ENCODE peak calls at places on chromosome 6, in seven cellular contexts. T is lower leg skin, G is stomach, A is testis, Z is A549, U is breast epithelium, V is thyroid gland. Y is an unnamed sample.

GRCh38 chr6:101980924-101981323 is 587.4 kb downstream of the GRIK2 start:
- DNase-seq in T (no peak), G (no peak), A (no peak), Z (no peak), U (no peak), V (no peak), Y (no peak)

GRCh38 chr6:41182069-41183034 is 18.6 kb downstream of the TREML2 start:
- DNase-seq in T (no peak), G (peak), A (peak), Z (peak), U (no peak), V (peak), Y (peak)

GRCh38 chr6:80382796-80383195 is 276.3 kb downstream of the BCKDHB start:
- DNase-seq in T (no peak), G (no peak), A (no peak), Z (no peak), U (no peak), V (no peak), Y (no peak)

GRCh38 chr6:138493413-138493812 is 5.9 kb downstream of the NHSL1 start:
- DNase-seq in T (no peak), G (no peak), A (no peak), Z (no peak), U (peak), V (peak), Y (no peak)

GRCh38 chr6:137427670-137428290 is 66.4 kb downstream of the OLIG3 start:
- DNase-seq in T (no peak), G (no peak), A (no peak), Z (no peak), U (no peak), V (no peak), Y (no peak)

GRCh38 chr6:36848658-36849441 is 9.6 kb upstream of the CPNE5 start:
- DNase-seq in T (no peak), G (peak), A (peak), Z (no peak), U (peak), V (peak), Y (no peak)

GRCh38 chr6:87656857-87657256 is 45.2 kb downstream of the AKIRIN2 start:
- DNase-seq in T (no peak), G (no peak), A (no peak), Z (no peak), U (no peak), V (no peak), Y (no peak)

GRCh38 chr6:17200395-17200794 is 80.8 kb upstream of the RBM24 start:
- DNase-seq in T (no peak), G (no peak), A (peak), Z (no peak), U (no peak), V (peak), Y (no peak)

GRCh38 chr6:90131614-90132423 is 164.8 kb downstream of the BACH2 start:
- DNase-seq in T (peak), G (no peak), A (no peak), Z (no peak), U (no peak), V (no peak), Y (no peak)

GRCh38 chr6:129749749-129750120 is 39.8 kb upstream of the ARHGAP18 start:
- DNase-seq in T (no peak), G (no peak), A (no peak), Z (no peak), U (no peak), V (no peak), Y (no peak)

GRCh38 chr6:37668251-37668650 is 29.4 kb downstream of the MDGA1 start:
- DNase-seq in T (no peak), G (no peak), A (no peak), Z (peak), U (no peak), V (no peak), Y (no peak)

GRCh38 chr6:21732731-21733130 is 139.2 kb downstream of the SOX4 start:
- DNase-seq in T (no peak), G (no peak), A (no peak), Z (no peak), U (no peak), V (no peak), Y (no peak)

GRCh38 chr6:157313531-157314467 is 9.5 kb downstream of the TMEM242 start:
- DNase-seq in T (no peak), G (no peak), A (peak), Z (no peak), U (no peak), V (no peak), Y (no peak)

GRCh38 chr6:124682751-124683150 is 279.5 kb upstream of the RNF217 start:
- DNase-seq in T (no peak), G (no peak), A (no peak), Z (no peak), U (no peak), V (no peak), Y (no peak)

GRCh38 chr6:72022830-72023229 is 136.5 kb downstream of the RIMS1 start:
- DNase-seq in T (no peak), G (no peak), A (no peak), Z (no peak), U (no peak), V (no peak), Y (no peak)

GRCh38 chr6:5203571-5203970 is 57.2 kb downstream of the LYRM4 start:
- DNase-seq in T (no peak), G (no peak), A (no peak), Z (no peak), U (no peak), V (no peak), Y (no peak)

GRCh38 chr6:142810952-142811514 is 133.9 kb downstream of the HIVEP2 start:
- DNase-seq in T (no peak), G (no peak), A (no peak), Z (no peak), U (no peak), V (no peak), Y (no peak)

GRCh38 chr6:138468320-138469015 is 30.8 kb downstream of the NHSL1 start:
- DNase-seq in T (no peak), G (no peak), A (no peak), Z (peak), U (no peak), V (no peak), Y (no peak)

GRCh38 chr6:44431118-44431725 is 43.7 kb downstream of the CDC5L start:
- DNase-seq in T (no peak), G (peak), A (peak), Z (peak), U (no peak), V (peak), Y (peak)

GRCh38 chr6:106883808-106884262 is 90.7 kb downstream of the CD24 start:
- DNase-seq in T (no peak), G (no peak), A (no peak), Z (peak), U (no peak), V (no peak), Y (no peak)

GRCh38 chr6:43516367-43516696 is 394 bp downstream of the YIPF3 start:
- DNase-seq in T (no peak), G (no peak), A (no peak), Z (no peak), U (no peak), V (no peak), Y (no peak)

GRCh38 chr6:81725127-81725526 is 27.4 kb downstream of the TENT5A start:
- DNase-seq in T (no peak), G (no peak), A (no peak), Z (no peak), U (no peak), V (no peak), Y (no peak)

GRCh38 chr6:7424967-7425807 is 35.6 kb downstream of the RIOK1 start:
- DNase-seq in T (no peak), G (no peak), A (peak), Z (peak), U (peak), V (peak), Y (no peak)

GRCh38 chr6:106084106-106084963 is 1.8 kb upstream of the PRDM1 start:
- DNase-seq in T (no peak), G (no peak), A (no peak), Z (peak), U (no peak), V (peak), Y (no peak)

GRCh38 chr6:35611235-35611634 is 77.5 kb downstream of the FKBP5 start:
- DNase-seq in T (no peak), G (no peak), A (no peak), Z (no peak), U (no peak), V (no peak), Y (no peak)

GRCh38 chr6:143279385-143279784 is 171.1 kb downstream of the ADAT2 start:
- DNase-seq in T (no peak), G (no peak), A (peak), Z (peak), U (no peak), V (no peak), Y (peak)

GRCh38 chr6:13395272-13396237 is 67.2 kb upstream of the TBC1D7 start:
- DNase-seq in T (no peak), G (peak), A (peak), Z (peak), U (no peak), V (peak), Y (peak)

GRCh38 chr6:105424177-105424783 is 21.4 kb upstream of the PREP start:
- DNase-seq in T (no peak), G (peak), A (peak), Z (peak), U (peak), V (peak), Y (peak)

GRCh38 chr6:19869464-19869863 is 32.3 kb downstream of the ID4 start:
- DNase-seq in T (no peak), G (no peak), A (no peak), Z (peak), U (no peak), V (no peak), Y (no peak)

GRCh38 chr6:12238191-12238590 is 52.0 kb upstream of the EDN1 start:
- DNase-seq in T (no peak), G (no peak), A (no peak), Z (no peak), U (no peak), V (no peak), Y (no peak)

GRCh38 chr6:27814665-27815424 is 97.4 kb downstream of the OR2B2 start:
- DNase-seq in T (peak), G (peak), A (peak), Z (peak), U (peak), V (peak), Y (peak)

GRCh38 chr6:139161817-139162284 is 27.0 kb downstream of the HECA start:
- DNase-seq in T (no peak), G (no peak), A (no peak), Z (no peak), U (no peak), V (no peak), Y (no peak)

GRCh38 chr6:165587206-165587605 is 75.8 kb downstream of the PDE10A start:
- DNase-seq in T (no peak), G (no peak), A (no peak), Z (no peak), U (no peak), V (no peak), Y (no peak)

GRCh38 chr6:28758046-28758817 is 165.6 kb downstream of the TRIM27 start:
- DNase-seq in T (no peak), G (no peak), A (no peak), Z (peak), U (no peak), V (no peak), Y (no peak)

GRCh38 chr6:125310994-125311649 is 9.4 kb upstream of the HDDC2 start:
- DNase-seq in T (no peak), G (no peak), A (peak), Z (peak), U (no peak), V (peak), Y (peak)

GRCh38 chr6:104462811-104463599 is 396.7 kb downstream of the HACE1 start:
- DNase-seq in T (no peak), G (no peak), A (no peak), Z (peak), U (no peak), V (no peak), Y (no peak)

GRCh38 chr6:28794175-28795002 is 129.4 kb downstream of the TRIM27 start:
- DNase-seq in T (no peak), G (no peak), A (no peak), Z (peak), U (no peak), V (no peak), Y (no peak)

GRCh38 chr6:104682722-104683643 is 176.7 kb downstream of the HACE1 start:
- DNase-seq in T (no peak), G (peak), A (peak), Z (peak), U (no peak), V (peak), Y (peak)

GRCh38 chr6:2770171-2770570 is 5.0 kb downstream of the WRNIP1 start:
- DNase-seq in T (no peak), G (no peak), A (no peak), Z (no peak), U (no peak), V (no peak), Y (no peak)
- H3K4me3 ChIP-seq in T (no peak), G (no peak), A (no peak), Z (no peak), U (no peak), V (no peak), Y (no peak)

GRCh38 chr6:30612213-30612612 is 4.8 kb downstream of the PPP1R10 start:
- DNase-seq in T (no peak), G (no peak), A (no peak), Z (peak), U (no peak), V (no peak), Y (no peak)
- TF ChIP-seq POLR2A in T (no peak), G (no peak), A (no peak), Z (no peak), U (no peak), V (no peak), Y (no peak)

DNA sequence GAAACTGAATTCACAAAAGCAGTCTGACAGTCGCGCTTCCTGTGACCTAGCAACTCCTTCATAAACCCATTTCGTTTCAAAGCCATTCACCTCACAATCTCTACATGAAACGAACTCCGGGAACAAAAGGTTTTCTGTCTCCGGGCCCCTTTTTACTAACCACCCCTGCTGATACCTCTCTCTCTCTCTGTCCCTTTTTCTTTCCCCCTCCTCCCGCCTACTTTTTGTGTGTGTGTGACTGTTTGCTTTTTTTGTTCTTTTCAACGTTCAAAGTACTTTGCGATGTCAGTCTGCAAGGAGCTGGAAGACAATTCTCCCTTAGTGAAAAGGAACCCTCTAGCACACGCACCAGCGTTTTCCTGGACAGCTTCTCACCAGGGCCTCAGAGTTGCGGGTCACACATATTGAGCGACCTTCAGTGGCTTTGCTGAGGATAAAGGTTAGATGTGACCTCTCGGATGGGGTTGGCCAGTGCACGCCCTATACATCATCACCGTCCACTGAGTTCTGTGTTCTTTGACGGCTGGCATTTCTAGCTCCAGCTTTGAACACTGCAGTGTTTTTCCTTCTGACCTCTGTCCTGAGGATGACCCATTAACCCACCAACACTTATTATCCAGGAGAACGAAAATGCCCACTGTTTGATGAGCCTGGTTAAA is 629 bp upstream of the NEDD9 start:
- DNase-seq in T (no peak), G (no peak), A (peak), Z (no peak), U (no peak), V (no peak), Y (peak)
- H3K4me3 ChIP-seq in T (peak), G (peak), A (peak), Z (peak), U (peak), V (no peak), Y (peak)

GRCh38 chr6:150229775-150230561 is 87.1 kb downstream of the PPP1R14C start:
- DNase-seq in T (no peak), G (no peak), A (no peak), Z (no peak), U (no peak), V (no peak), Y (no peak)
- TF ChIP-seq POLR2A in T (no peak), G (no peak), A (no peak), Z (no peak), U (no peak), V (no peak), Y (no peak)

GRCh38 chr6:32147401-32148132 is 4.2 kb downstream of the PRRT1 start:
- DNase-seq in T (no peak), G (no peak), A (no peak), Z (no peak), U (no peak), V (no peak), Y (no peak)

GRCh38 chr6:32148289-32148688 is 3.5 kb downstream of the PRRT1 start:
- DNase-seq in T (no peak), G (no peak), A (no peak), Z (no peak), U (no peak), V (no peak), Y (no peak)

GRCh38 chr6:32149932-32150920 is 1.5 kb downstream of the PRRT1 start:
- DNase-seq in T (no peak), G (no peak), A (no peak), Z (no peak), U (no peak), V (no peak), Y (no peak)

GRCh38 chr6:32149577-32149845 is 2.2 kb downstream of the PRRT1 start:
- DNase-seq in T (no peak), G (no peak), A (no peak), Z (no peak), U (no peak), V (no peak), Y (no peak)

GRCh38 chr6:32148722-32149576 is 2.8 kb downstream of the PRRT1 start:
- DNase-seq in T (peak), G (peak), A (peak), Z (no peak), U (no peak), V (peak), Y (peak)
- H3K4me3 ChIP-seq in T (no peak), G (peak), A (peak), Z (no peak), U (peak), V (no peak), Y (no peak)

GRCh38 chr6:32252326-32253009 is 28.6 kb upstream of the NOTCH4 start:
- DNase-seq in T (no peak), G (no peak), A (no peak), Z (no peak), U (no peak), V (no peak), Y (no peak)

GRCh38 chr6:32254761-32255211 is 30.9 kb upstream of the NOTCH4 start:
- DNase-seq in T (no peak), G (no peak), A (peak), Z (no peak), U (no peak), V (peak), Y (peak)

DNA sequence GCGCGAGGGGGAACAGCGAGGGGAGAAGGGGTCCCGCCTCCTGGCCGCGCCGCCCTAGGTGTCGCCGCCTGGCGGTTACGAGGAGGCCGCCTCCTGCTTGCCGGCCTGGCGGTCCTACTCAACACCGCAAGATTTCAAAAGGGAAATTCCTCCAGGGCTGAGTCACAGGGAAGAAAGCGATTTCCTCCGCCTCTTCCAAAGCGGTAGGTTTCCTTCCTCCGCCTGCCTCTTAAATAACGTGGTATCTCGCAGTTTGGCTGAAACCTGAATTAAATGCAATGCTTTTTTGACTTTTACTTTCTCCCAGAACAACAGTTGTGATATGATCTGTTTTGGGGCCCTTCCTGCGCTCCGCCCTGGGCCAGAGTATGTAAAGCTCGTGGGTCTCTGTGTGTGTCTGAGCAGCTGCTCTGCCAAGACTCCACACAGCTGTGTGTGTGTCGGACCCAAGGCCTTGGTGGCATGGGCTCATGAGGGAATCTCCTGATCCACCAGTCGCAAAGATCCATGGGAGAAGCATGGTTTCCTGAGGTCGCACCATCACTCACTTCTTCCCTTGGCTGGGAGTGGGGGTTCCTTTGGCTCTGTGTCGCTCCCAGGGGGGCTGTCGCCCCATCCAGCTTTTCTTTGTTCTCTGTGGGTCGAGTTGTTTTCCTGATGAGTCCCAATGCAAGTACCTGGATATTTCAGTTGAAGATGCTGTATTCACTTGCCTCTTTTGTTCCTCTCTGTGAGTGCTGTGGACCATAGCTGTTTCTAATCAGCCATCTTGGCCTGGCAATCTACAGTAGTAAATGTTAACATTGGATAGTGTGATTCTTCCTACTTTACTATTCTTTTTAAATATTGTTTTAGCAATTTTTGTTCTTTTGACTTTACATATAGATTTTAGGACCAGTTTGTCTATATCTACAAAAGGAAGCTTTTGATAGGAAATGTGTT is 31.6 kb upstream of the NOTCH4 start:
- DNase-seq in T (peak), G (peak), A (peak), Z (peak), U (peak), V (peak), Y (peak)
- TF ChIP-seq POLR2A in T (no peak), G (no peak), A (no peak), Z (no peak), U (no peak), V (no peak), Y (no peak)